ENCODE peak calls at places on chromosomes 13 and 19, in eight cellular contexts. Z is fibroblast of lung; L is LoVo; V is IMR-90; W is caudate nucleus; X is transverse colon; F is stimulated activated CD4-positive, alpha-beta T cell treated with anti-CD3 and anti-CD28 coated beads, Interleukin-4, amount 100 ng/mL, for 24 hours; O is HS-27A. P is an unnamed sample.

GRCh38 chr13:98450495-98451167 is 126.3 kb downstream of the STK24 start:
- DNase-seq in Z (peak), L (no peak), V (no peak), W (no peak), X (no peak), F (no peak), O (no peak), P (no peak)

GRCh38 chr13:62293081-62293480 is 877.4 kb upstream of the PCDH20 start:
- DNase-seq in Z (peak), L (no peak), V (peak), W (no peak), X (no peak), F (no peak), O (no peak), P (no peak)

GRCh38 chr19:17830567-17831418 is 9.5 kb upstream of the INSL3 start:
- DNase-seq in Z (peak), L (peak), V (peak), W (peak), X (peak), F (peak), O (no peak), P (peak)

GRCh38 chr13:80473695-80474094 is 132.8 kb upstream of the SPRY2 start:
- DNase-seq in Z (peak), L (peak), V (peak), W (no peak), X (no peak), F (no peak), O (no peak), P (no peak)

GRCh38 chr19:17098326-17098725 is 22.7 kb downstream of the MYO9B start:
- DNase-seq in Z (peak), L (no peak), V (peak), W (no peak), X (no peak), F (no peak), O (no peak), P (no peak)

GRCh38 chr13:29743229-29743786 is 107.1 kb downstream of the UBL3 start:
- DNase-seq in Z (peak), L (no peak), V (peak), W (no peak), X (peak), F (no peak), O (no peak), P (peak)

GRCh38 chr13:31100721-31101120 is 61.0 kb downstream of the HSPH1 start:
- DNase-seq in Z (no peak), L (no peak), V (no peak), W (no peak), X (no peak), F (no peak), O (no peak), P (no peak)

GRCh38 chr19:49596407-49596806 is 5.4 kb downstream of the PRR12 start:
- DNase-seq in Z (no peak), L (no peak), V (no peak), W (no peak), X (no peak), F (no peak), O (no peak), P (no peak)

GRCh38 chr19:30699871-30700280 is 327.7 kb downstream of the ZNF536 start:
- DNase-seq in Z (no peak), L (no peak), V (no peak), W (no peak), X (no peak), F (no peak), O (no peak), P (no peak)

GRCh38 chr13:30148171-30148754 is 159.1 kb downstream of the KATNAL1 start:
- DNase-seq in Z (no peak), L (no peak), V (no peak), W (no peak), X (no peak), F (peak), O (no peak), P (no peak)

GRCh38 chr19:52992109-52993004 is 21.4 kb upstream of the ERVV-1 start:
- DNase-seq in Z (peak), L (no peak), V (no peak), W (no peak), X (peak), F (no peak), O (no peak), P (peak)

GRCh38 chr13:43203781-43204180 is 180.4 kb downstream of the DNAJC15 start:
- DNase-seq in Z (no peak), L (no peak), V (no peak), W (no peak), X (no peak), F (no peak), O (no peak), P (peak)

GRCh38 chr13:50457430-50458393 is 385.8 kb downstream of the DLEU7 start:
- DNase-seq in Z (no peak), L (no peak), V (no peak), W (no peak), X (no peak), F (no peak), O (no peak), P (no peak)

GRCh38 chr13:100365678-100366077 is 222.9 kb downstream of the GGACT start:
- DNase-seq in Z (peak), L (no peak), V (peak), W (no peak), X (no peak), F (no peak), O (no peak), P (no peak)

GRCh38 chr19:12794936-12795335 is 3.6 kb downstream of the JUNB start:
- DNase-seq in Z (no peak), L (no peak), V (peak), W (no peak), X (no peak), F (no peak), O (no peak), P (no peak)

GRCh38 chr13:24348385-24348784 is 39.0 kb downstream of the C1QTNF9 start:
- DNase-seq in Z (no peak), L (no peak), V (no peak), W (no peak), X (no peak), F (no peak), O (no peak), P (peak)

GRCh38 chr13:71759506-71760225 is 107.3 kb downstream of the DACH1 start:
- DNase-seq in Z (peak), L (no peak), V (no peak), W (no peak), X (no peak), F (no peak), O (no peak), P (no peak)

GRCh38 chr13:106378263-106378662 is 157.2 kb downstream of the EFNB2 start:
- DNase-seq in Z (no peak), L (no peak), V (no peak), W (no peak), X (no peak), F (no peak), O (no peak), P (no peak)

P was measured in AG20443.